ENCODE peak calls at places on chromosomes 2 and 18, in ten cellular contexts. T, V, O, Q, L, F, W, P, K and H are unnamed samples.

GRCh38 chr2:161557538-161557937 is 66.7 kb upstream of the SLC4A10 start:
- DNase-seq in T (no peak), V (no peak), O (no peak), Q (no peak), L (no peak), F (no peak), W (no peak), P (no peak), K (no peak), H (no peak)

GRCh38 chr2:203359450-203359849 is 31.3 kb downstream of the ABI2 start:
- DNase-seq in T (no peak), V (no peak), O (no peak), Q (no peak), L (no peak), F (no peak), W (no peak), P (no peak), K (no peak), H (no peak)

GRCh38 chr2:8630676-8631464 is 51.0 kb upstream of the ID2 start:
- DNase-seq in T (no peak), V (no peak), O (no peak), Q (no peak), L (no peak), F (peak; percentile 66), W (no peak), P (no peak), K (no peak), H (no peak)

GRCh38 chr2:64838817-64839216 is 150.4 kb upstream of the SLC1A4 start:
- DNase-seq in T (peak; percentile 66), V (no peak), O (no peak), Q (no peak), L (peak; percentile 81), F (no peak), W (peak; percentile 66), P (peak; percentile 32), K (peak; percentile 89), H (peak; percentile 83)

GRCh38 chr18:7370812-7371211 is 139.9 kb downstream of the LRRC30 start:
- DNase-seq in T (no peak), V (peak; percentile 36), O (peak; percentile 65), Q (peak; percentile 5), L (no peak), F (no peak), W (no peak), P (no peak), K (no peak), H (no peak)

GRCh38 chr2:145961846-145962245 is 1441.9 kb upstream of the ZEB2 start:
- DNase-seq in T (no peak), V (no peak), O (no peak), Q (no peak), L (no peak), F (no peak), W (no peak), P (peak; percentile 39), K (peak; percentile 35), H (no peak)

GRCh38 chr2:222708274-222708710 is 36.8 kb downstream of the MOGAT1 start:
- DNase-seq in T (peak; percentile 87), V (peak; percentile 76), O (peak; percentile 86), Q (no peak), L (peak; percentile 78), F (peak; percentile 78), W (no peak), P (peak; percentile 81), K (peak; percentile 78), H (peak; percentile 75)

GRCh38 chr2:182897137-182897536 is 30.7 kb upstream of the FRZB start:
- DNase-seq in T (no peak), V (no peak), O (no peak), Q (no peak), L (no peak), F (no peak), W (peak; percentile 56), P (peak; percentile 31), K (peak; percentile 73), H (no peak)

DNA sequence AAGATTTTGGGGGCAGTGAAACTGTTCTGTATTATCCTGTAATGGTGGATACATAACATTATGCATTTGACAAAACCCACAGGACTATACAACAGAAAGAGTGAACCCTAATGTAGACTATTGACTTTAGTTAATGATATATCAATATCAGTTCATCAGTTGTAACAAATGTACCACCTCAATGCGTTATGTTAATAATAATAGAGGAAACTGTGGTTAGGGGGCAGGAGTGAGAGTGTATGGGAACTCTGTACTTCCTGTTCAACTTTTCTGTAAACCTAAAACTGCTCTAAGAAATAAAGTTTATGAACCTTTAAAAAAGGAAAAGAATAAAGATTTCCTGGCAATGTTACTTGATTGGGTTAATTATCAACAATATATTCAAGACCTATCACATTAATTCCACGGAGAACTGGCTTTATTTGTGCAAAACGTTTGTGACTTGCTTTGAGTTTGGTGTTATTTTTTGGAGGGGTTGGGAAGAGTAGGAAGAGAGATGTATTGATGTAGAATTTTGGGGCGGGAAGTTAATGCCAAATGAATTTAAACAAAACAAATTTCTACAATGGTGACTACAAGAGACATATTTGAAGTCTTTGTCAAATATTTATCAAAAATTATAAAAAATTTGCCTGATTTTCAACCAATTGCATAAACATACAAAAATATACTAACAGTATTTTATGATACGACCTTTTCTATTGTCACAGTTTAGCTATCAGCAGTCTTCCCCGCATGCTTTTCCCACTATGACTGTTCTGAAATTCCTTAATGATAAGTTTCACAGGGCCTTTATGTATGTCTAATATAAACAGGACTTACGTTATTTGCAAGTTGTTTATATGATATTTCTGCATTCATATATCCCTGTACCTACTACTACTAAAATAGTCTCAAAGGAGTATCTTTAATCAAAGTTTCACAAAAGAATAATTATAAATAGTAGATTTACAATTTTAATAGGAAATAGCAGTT is 2.1 kb upstream of the RTN4 start:
- DNase-seq in T (no peak), V (no peak), O (no peak), Q (no peak), L (no peak), F (no peak), W (no peak), P (no peak), K (no peak), H (peak; percentile 54)
- H3K4me3 ChIP-seq in T (no peak overlapping the region), V (no peak overlapping the region), O (no peak overlapping the region), Q (no peak overlapping the region), L (peak overlapping the region; percentile 95), F (no peak overlapping the region), W (no peak overlapping the region), P (no peak overlapping the region), K (no peak overlapping the region), H (peak overlapping the region; percentile 61)

DNA sequence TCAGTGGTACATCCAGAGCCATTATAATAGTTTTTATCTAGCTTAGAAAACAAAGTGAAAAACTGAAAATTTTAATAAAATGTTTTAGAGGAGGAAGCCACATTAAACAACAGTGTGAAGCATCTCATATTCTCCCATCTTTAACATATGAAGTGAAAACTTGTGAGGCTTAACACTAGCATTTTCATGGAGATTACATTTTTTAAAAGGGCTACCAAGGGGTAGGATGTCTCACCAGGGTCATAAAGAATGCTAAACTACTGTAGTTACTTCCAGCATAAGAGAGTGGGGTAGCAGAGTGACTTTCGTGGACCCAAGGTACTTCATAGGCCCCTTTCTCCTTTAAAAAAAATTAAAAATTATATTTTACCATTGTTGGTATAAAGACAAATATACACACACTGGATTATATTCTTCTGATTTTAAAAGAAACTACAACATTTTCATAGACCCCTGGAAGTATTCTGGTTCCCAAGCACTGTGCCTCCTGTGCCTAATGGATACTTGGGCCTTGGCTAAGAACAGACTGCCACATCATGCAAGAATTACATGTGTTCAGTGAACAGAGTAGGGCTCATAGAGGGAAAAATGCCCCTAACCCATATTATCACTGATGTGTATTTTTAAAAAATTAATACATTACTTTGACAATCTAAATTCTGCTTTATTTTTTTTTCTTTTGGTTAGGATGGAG is 148.4 kb downstream of the SLC39A10 start:
- DNase-seq in T (no peak), V (no peak), O (no peak), Q (no peak), L (no peak), F (no peak), W (no peak), P (no peak), K (no peak), H (no peak)
- H3K4me3 ChIP-seq in T (no peak overlapping the region), V (no peak overlapping the region), O (no peak overlapping the region), Q (no peak overlapping the region), L (no peak overlapping the region), F (no peak overlapping the region), W (no peak overlapping the region), P (no peak overlapping the region), K (no peak overlapping the region), H (no peak overlapping the region)

GRCh38 chr2:169732583-169733358 is 861 bp upstream of the KLHL23 start:
- DNase-seq in T (no peak), V (no peak), O (no peak), Q (no peak), L (peak; percentile 17), F (no peak), W (no peak), P (no peak), K (no peak), H (peak; percentile 57)

GRCh38 chr2:169738566-169739229 is 5.1 kb downstream of the KLHL23 start:
- DNase-seq in T (no peak), V (no peak), O (no peak), Q (no peak), L (no peak), F (no peak), W (no peak), P (no peak), K (no peak), H (no peak)

GRCh38 chr2:169736902-169737301 is 3.3 kb downstream of the KLHL23 start:
- DNase-seq in T (no peak), V (no peak), O (no peak), Q (no peak), L (no peak), F (no peak), W (no peak), P (peak; percentile 34), K (no peak), H (no peak)

GRCh38 chr2:169734172-169734847 is 678 bp downstream of the KLHL23 start:
- DNase-seq in T (peak; percentile 31), V (peak; percentile 39), O (no peak), Q (no peak), L (no peak), F (peak; percentile 37), W (no peak), P (peak; percentile 23), K (peak; percentile 22), H (peak; percentile 74)

DNA sequence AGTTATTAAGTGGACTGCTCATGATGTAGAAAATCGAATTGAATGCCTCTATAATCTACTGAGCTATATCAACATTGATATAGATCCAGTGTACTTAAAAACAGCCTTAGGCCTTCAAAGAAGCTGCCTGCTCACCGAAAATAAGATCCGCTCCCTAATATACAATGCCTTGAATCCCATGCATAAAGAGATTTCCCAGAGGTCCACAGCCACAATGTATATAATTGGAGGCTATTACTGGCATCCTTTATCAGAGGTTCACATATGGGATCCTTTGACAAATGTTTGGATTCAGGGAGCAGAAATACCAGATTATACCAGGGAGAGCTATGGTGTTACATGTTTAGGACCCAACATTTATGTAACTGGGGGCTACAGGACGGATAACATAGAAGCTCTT is 2.0 kb downstream of the KLHL23 start:
- DNase-seq in T (no peak), V (no peak), O (no peak), Q (no peak), L (no peak), F (no peak), W (no peak), P (no peak), K (no peak), H (no peak)
- H3K4me3 ChIP-seq in T (no peak overlapping the region), V (peak overlapping the region; percentile 5), O (no peak overlapping the region), Q (no peak overlapping the region), L (no peak overlapping the region), F (peak overlapping the region; percentile 86), W (peak overlapping the region; percentile 59), P (no peak overlapping the region), K (no peak overlapping the region), H (peak overlapping the region; percentile 85)

DNA sequence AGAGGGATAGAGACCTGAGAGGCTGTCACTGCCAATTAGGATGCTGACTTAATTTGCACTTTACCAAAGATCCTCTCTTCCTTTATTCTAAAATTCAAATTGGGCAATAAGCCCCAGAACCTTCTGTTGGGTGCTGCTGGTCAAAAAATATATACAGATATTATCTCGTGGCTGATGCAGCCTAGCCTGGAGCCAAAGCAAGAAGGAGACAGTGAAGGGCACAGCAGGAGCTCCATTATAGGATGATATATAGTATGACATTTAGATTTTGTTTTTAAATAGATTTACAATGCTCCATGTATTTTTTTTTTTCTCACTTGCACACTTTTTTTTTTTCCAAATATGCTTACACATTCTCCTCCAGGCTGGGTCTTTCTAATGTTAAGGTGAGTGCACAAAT is 579.3 kb downstream of the PIK3C3 start:
- DNase-seq in T (no peak), V (no peak), O (no peak), Q (no peak), L (no peak), F (no peak), W (no peak), P (no peak), K (no peak), H (no peak)
- H3K4me3 ChIP-seq in T (no peak overlapping the region), V (no peak overlapping the region), O (no peak overlapping the region), Q (no peak overlapping the region), L (no peak overlapping the region), F (no peak overlapping the region), W (no peak overlapping the region), P (no peak overlapping the region), K (no peak overlapping the region), H (no peak overlapping the region)